ENCODE peak calls at places on chromosome 14, in four cellular contexts. C, R, I and Q are unnamed samples.

GRCh38 chr14:68814376-68815287 is 21.8 kb upstream of the ZFP36L1 start:
- DNase-seq in C (peak), R (no peak), I (peak), Q (no peak)

GRCh38 chr14:101761881-101762529 is 496 bp downstream of the PPP2R5C start:
- DNase-seq in C (no peak), R (no peak), I (no peak), Q (no peak)

GRCh38 chr14:106845286-106846087 is 1319.1 kb downstream of the TMEM121 start:
- DNase-seq in C (peak), R (no peak), I (peak), Q (no peak)

GRCh38 chr14:85811340-85811739 is 281.4 kb downstream of the FLRT2 start:
- DNase-seq in C (no peak), R (no peak), I (no peak), Q (no peak)

GRCh38 chr14:81275995-81276698 is 55.4 kb upstream of the GTF2A1 start:
- DNase-seq in C (no peak), R (no peak), I (no peak), Q (no peak)

GRCh38 chr14:74190910-74191575 is 48.2 kb upstream of the VSX2 start:
- DNase-seq in C (no peak), R (no peak), I (no peak), Q (no peak)

GRCh38 chr14:60621386-60621785 is 27.9 kb downstream of the SIX1 start:
- DNase-seq in C (no peak), R (no peak), I (no peak), Q (no peak)

GRCh38 chr14:85296466-85297210 is 233.3 kb upstream of the FLRT2 start:
- DNase-seq in C (no peak), R (no peak), I (no peak), Q (no peak)

GRCh38 chr14:69096766-69097475 is 56.0 kb downstream of the DCAF5 start:
- DNase-seq in C (no peak), R (no peak), I (no peak), Q (no peak)

GRCh38 chr14:69713976-69714716 is 52.8 kb upstream of the SRSF5 start:
- DNase-seq in C (peak), R (no peak), I (no peak), Q (no peak)

GRCh38 chr14:100762089-100762515 is 35.4 kb downstream of the DLK1 start:
- DNase-seq in C (peak), R (no peak), I (no peak), Q (no peak)

GRCh38 chr14:70422538-70422937 is 5.6 kb upstream of the SYNJ2BP start:
- DNase-seq in C (no peak), R (no peak), I (no peak), Q (no peak)

GRCh38 chr14:68278568-68279436 is 459.2 kb downstream of the RAD51B start:
- DNase-seq in C (peak), R (no peak), I (no peak), Q (no peak)

GRCh38 chr14:61107896-61108295 is 126.9 kb downstream of the SLC38A6 start:
- DNase-seq in C (no peak), R (no peak), I (no peak), Q (no peak)

GRCh38 chr14:56244138-56244789 is 126.1 kb downstream of the PELI2 start:
- DNase-seq in C (no peak), R (no peak), I (no peak), Q (no peak)

GRCh38 chr14:58587271-58587670 is 50.5 kb upstream of the DACT1 start:
- DNase-seq in C (no peak), R (no peak), I (no peak), Q (no peak)

GRCh38 chr14:54000341-54000811 is 43.8 kb upstream of the BMP4 start:
- DNase-seq in C (no peak), R (no peak), I (no peak), Q (no peak)

GRCh38 chr14:71398450-71398849 is 491.2 kb downstream of the PCNX1 start:
- DNase-seq in C (no peak), R (no peak), I (peak), Q (no peak)

GRCh38 chr14:55373784-55374725 is 37.6 kb downstream of the ATG14 start:
- DNase-seq in C (no peak), R (no peak), I (peak), Q (no peak)

GRCh38 chr14:20314026-20314425 is 8.3 kb upstream of the TTC5 start:
- DNase-seq in C (no peak), R (no peak), I (no peak), Q (no peak)

GRCh38 chr14:53020193-53020932 is 69.5 kb upstream of the FERMT2 start:
- DNase-seq in C (no peak), R (no peak), I (no peak), Q (no peak)

GRCh38 chr14:71286126-71286525 is 378.9 kb downstream of the PCNX1 start:
- DNase-seq in C (no peak), R (no peak), I (no peak), Q (no peak)

GRCh38 chr14:37864861-37865718 is 269.7 kb downstream of the TTC6 start:
- DNase-seq in C (peak), R (no peak), I (no peak), Q (no peak)

GRCh38 chr14:75271514-75271913 is 7.1 kb upstream of the FOS start:
- DNase-seq in C (no peak), R (no peak), I (no peak), Q (no peak)

GRCh38 chr14:81062816-81063215 is 107.4 kb downstream of the TSHR start:
- DNase-seq in C (peak), R (peak), I (peak), Q (no peak)

GRCh38 chr14:72732022-72732780 is 161.7 kb downstream of the DPF3 start:
- DNase-seq in C (no peak), R (no peak), I (no peak), Q (no peak)

GRCh38 chr14:65251213-65251612 is 148.9 kb upstream of the MAX start:
- DNase-seq in C (no peak), R (no peak), I (no peak), Q (no peak)

GRCh38 chr14:100400115-100400514 is 77.0 kb downstream of the SLC25A47 start:
- DNase-seq in C (no peak), R (no peak), I (no peak), Q (no peak)

GRCh38 chr14:74573421-74574091 is 38.5 kb downstream of the LTBP2 start:
- DNase-seq in C (no peak), R (no peak), I (no peak), Q (no peak)

GRCh38 chr14:80924365-80925103 is 17.0 kb downstream of the CEP128 start:
- DNase-seq in C (no peak), R (no peak), I (no peak), Q (no peak)

GRCh38 chr14:71236430-71236829 is 329.2 kb downstream of the PCNX1 start:
- DNase-seq in C (no peak), R (no peak), I (no peak), Q (no peak)

GRCh38 chr14:101834387-101835165 is 73.1 kb downstream of the PPP2R5C start:
- DNase-seq in C (no peak), R (no peak), I (no peak), Q (no peak)

GRCh38 chr14:25003537-25003936 is 46.4 kb downstream of the STXBP6 start:
- DNase-seq in C (no peak), R (no peak), I (no peak), Q (no peak)

GRCh38 chr14:75249251-75249957 is 29.2 kb upstream of the FOS start:
- DNase-seq in C (no peak), R (no peak), I (peak), Q (no peak)

DNA sequence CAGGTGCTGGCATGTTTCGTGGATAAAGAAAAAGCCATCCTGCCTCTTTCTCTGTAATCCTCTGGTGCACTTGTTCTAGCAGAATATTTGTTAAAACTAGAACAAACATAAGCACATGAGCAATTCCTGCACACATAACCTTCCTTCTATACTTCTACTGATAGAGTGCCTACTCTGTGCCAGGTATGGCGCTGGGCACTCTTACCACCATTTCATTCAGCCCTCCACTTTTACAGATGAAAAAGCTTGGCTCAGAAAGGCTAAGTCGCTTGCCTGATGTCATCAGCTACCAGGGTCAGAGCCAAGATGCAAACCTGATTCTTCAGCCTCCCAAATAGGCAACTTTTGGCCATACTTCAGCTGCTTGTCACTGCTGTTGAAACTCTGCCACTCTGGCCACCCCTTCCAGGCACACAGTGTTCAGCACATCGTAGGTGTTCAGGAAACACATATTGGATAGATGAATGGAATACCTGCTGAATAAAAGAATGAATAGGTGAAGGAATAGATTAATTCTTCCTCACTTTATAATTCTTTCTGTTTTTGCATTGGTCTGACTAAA is 10.0 kb upstream of the C14orf132 start:
- DNase-seq in C (no peak), R (no peak), I (no peak), Q (no peak)
- TF ChIP-seq SUZ12 in C (no peak), R (no peak), I (no peak), Q (no peak)

DNA sequence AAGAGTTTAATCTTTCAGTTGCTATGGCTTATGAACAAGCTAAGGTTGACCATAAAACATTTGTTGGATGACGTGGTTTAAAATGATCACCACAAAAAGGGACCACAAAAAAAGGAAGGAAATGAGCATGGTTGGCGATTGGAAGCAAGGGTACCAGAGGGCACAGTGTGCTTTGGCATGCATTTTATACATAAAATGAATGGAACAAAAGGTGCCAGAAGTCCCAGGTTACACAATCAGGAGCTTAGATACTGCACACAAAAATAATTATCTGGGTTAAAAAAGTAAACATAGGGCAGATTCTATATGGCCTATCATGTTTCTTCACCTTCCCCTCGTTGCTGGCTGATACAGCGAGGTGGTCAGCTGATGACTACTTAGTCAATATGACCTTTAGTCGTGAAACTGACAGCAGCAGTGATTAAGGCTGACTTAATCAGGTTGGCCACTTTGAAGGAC is 50.7 kb downstream of the ZC3H14 start:
- DNase-seq in C (peak), R (no peak), I (no peak), Q (no peak)
- H3K4me3 ChIP-seq in C (no peak), R (no peak), I (no peak), Q (no peak)

DNA sequence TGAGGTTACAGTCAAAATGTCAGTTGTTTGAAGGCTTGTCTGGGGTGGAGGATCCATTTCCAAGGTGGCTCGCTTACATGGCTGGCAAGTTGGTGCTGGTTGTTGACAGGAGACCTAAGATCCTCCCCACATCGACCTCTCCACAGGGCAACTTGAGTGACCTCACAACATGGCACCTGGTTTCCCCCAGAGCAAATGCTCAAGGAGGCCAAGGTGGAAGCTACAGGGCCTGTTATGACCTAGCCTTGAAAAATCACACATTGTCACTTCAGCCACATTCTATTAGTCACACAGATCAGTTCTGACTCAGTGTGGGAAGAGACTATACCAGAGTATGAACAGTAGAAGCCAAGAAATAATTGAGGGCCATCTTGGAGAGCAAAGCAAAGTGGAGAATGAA is 11.3 kb upstream of the GNG2 start:
- DNase-seq in C (no peak), R (no peak), I (no peak), Q (no peak)
- TF ChIP-seq SUZ12 in C (no peak), R (no peak), I (no peak), Q (no peak)

GRCh38 chr14:23640524-23641141 is 4.5 kb downstream of the DHRS2 start:
- DNase-seq in C (peak), R (no peak), I (no peak), Q (no peak)
- H3K4me3 ChIP-seq in C (peak), R (no peak), I (no peak), Q (no peak)

DNA sequence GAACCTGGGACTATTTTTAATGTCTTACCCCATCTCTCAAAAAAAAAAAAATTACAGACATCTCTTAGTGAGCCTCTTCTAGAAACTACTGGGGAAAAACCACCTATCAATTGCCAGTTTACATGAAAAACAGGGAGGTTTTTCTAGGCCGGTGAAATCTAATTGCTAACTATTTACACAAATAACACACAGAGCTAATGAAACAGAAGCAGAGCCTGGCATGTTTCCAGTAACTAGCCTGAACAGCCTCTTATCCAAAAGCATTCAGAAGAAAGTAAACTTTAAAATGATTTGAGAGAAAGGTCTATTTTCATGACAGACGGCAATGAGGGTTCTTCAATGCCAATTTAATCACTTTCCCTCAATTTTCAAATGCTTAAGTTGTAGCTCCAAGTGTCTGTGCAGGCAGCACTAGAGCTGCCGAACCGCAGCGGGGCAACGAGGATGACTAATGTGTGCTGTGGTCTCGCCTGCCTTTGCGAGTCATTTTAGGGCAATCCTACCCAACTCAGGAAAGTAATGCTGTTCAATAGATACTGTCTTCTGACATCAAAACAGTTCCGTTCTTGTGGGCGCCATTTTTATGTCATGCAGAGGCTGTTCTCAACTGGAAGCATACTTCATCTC is 84.6 kb downstream of the SETD3 start:
- DNase-seq in C (no peak), R (no peak), I (no peak), Q (no peak)
- TF ChIP-seq SUZ12 in C (no peak), R (no peak), I (no peak), Q (no peak)

GRCh38 chr14:93970967-93971634 is 5.3 kb downstream of the ASB2 start:
- DNase-seq in C (no peak), R (no peak), I (no peak), Q (no peak)
- H3K4me3 ChIP-seq in C (peak), R (no peak), I (peak), Q (no peak)

GRCh38 chr14:34755215-34755614 is 40.8 kb upstream of the CFL2 start:
- DNase-seq in C (no peak), R (no peak), I (no peak), Q (no peak)
- TF ChIP-seq SUZ12 in C (no peak), R (no peak), I (no peak), Q (no peak)

GRCh38 chr14:105563347-105563737 is 37.0 kb downstream of the TMEM121 start:
- DNase-seq in C (no peak), R (no peak), I (no peak), Q (no peak)
- H3K4me3 ChIP-seq in C (no peak), R (no peak), I (no peak), Q (no peak)

GRCh38 chr14:62592877-62593276 is 452.4 kb downstream of the KCNH5 start:
- DNase-seq in C (no peak), R (no peak), I (no peak), Q (no peak)
- TF ChIP-seq SUZ12 in C (no peak), R (no peak), I (no peak), Q (no peak)

GRCh38 chr14:90426031-90426540 is 29.3 kb downstream of the CALM1 start:
- DNase-seq in C (no peak), R (no peak), I (no peak), Q (no peak)

GRCh38 chr14:90426663-90427062 is 29.8 kb downstream of the CALM1 start:
- DNase-seq in C (no peak), R (no peak), I (no peak), Q (no peak)

GRCh38 chr14:90424686-90425255 is 27.9 kb downstream of the CALM1 start:
- DNase-seq in C (no peak), R (no peak), I (no peak), Q (no peak)

GRCh38 chr14:90424075-90424474 is 27.2 kb downstream of the CALM1 start:
- DNase-seq in C (no peak), R (no peak), I (no peak), Q (no peak)

DNA sequence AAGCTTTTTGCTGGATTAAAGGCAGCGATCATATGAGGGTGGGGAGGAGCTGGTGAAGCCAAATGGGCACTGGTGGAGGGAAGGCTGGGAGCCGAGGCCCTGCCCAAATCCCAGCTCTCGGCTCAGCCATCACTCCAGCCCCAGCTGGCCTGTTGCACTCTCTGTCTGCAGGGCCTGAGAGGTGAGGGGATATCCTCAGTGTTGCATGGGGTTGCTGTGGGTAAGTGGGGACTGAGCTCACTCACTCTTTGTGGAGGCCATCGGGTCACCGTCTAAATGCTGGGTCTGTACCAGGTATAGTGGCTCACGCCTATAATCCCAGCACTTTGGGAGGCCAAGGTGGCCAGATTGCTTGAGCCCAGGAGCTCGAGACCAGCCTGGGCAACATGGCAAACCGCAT is 28.7 kb downstream of the CALM1 start:
- DNase-seq in C (no peak), R (no peak), I (no peak), Q (no peak)
- H3K4me3 ChIP-seq in C (no peak), R (no peak), I (no peak), Q (no peak)